ENCODE peak calls at places on chromosomes 6 and 20, in seven cellular contexts. G, T, U, M, X, B and H are unnamed samples.

GRCh38 chr20:23151885-23152284 is 65.8 kb upstream of the CD93 start:
- DNase-seq in G (no peak), T (no peak), U (no peak), M (peak; percentile 20), X (no peak), B (no peak), H (peak; percentile 32)

GRCh38 chr6:118485601-118486550 is 62.2 kb upstream of the PLN start:
- DNase-seq in G (peak; percentile 15), T (peak; percentile 53), U (no peak), M (no peak), X (peak; percentile 34), B (no peak), H (no peak)

GRCh38 chr6:27287751-27288135 is 24.3 kb downstream of the POM121L2 start:
- DNase-seq in G (no peak), T (no peak), U (no peak), M (no peak), X (no peak), B (no peak), H (no peak)

GRCh38 chr6:84763397-84764331 is 734 bp downstream of the TBX18 start:
- DNase-seq in G (peak; percentile 72), T (no peak), U (no peak), M (peak; percentile 42), X (peak; percentile 14), B (peak; percentile 86), H (peak; percentile 61)

GRCh38 chr6:75791881-75792280 is 42.8 kb downstream of the MYO6 start:
- DNase-seq in G (peak; percentile 2), T (no peak), U (no peak), M (no peak), X (no peak), B (peak; percentile 40), H (no peak)

GRCh38 chr6:3748208-3748701 is 3.3 kb downstream of the PXDC1 start:
- DNase-seq in G (peak; percentile 75), T (peak; percentile 49), U (peak; percentile 68), M (peak; percentile 83), X (peak; percentile 86), B (peak; percentile 65), H (peak; percentile 80)

GRCh38 chr6:46352541-46353267 is 138.5 kb downstream of the RCAN2 start:
- DNase-seq in G (no peak), T (no peak), U (no peak), M (no peak), X (no peak), B (no peak), H (no peak)

GRCh38 chr6:167855825-167856425 is 29.2 kb downstream of the AFDN start:
- DNase-seq in G (peak; percentile 95), T (no peak), U (no peak), M (no peak), X (peak; percentile 97), B (peak; percentile 95), H (peak; percentile 59)

GRCh38 chr6:134502614-134503541 is 185.0 kb upstream of the SGK1 start:
- DNase-seq in G (no peak), T (no peak), U (no peak), M (no peak), X (no peak), B (peak; percentile 38), H (peak; percentile 52)

GRCh38 chr6:141561154-141561553 is 571.6 kb upstream of the GJE1 start:
- DNase-seq in G (no peak), T (no peak), U (no peak), M (no peak), X (no peak), B (no peak), H (no peak)
- H2AFZ ChIP-seq in G (no peak overlapping the region), T (no peak overlapping the region), U (no peak overlapping the region), M (no peak overlapping the region), X (no peak overlapping the region), B (no peak overlapping the region), H (no peak overlapping the region)

DNA sequence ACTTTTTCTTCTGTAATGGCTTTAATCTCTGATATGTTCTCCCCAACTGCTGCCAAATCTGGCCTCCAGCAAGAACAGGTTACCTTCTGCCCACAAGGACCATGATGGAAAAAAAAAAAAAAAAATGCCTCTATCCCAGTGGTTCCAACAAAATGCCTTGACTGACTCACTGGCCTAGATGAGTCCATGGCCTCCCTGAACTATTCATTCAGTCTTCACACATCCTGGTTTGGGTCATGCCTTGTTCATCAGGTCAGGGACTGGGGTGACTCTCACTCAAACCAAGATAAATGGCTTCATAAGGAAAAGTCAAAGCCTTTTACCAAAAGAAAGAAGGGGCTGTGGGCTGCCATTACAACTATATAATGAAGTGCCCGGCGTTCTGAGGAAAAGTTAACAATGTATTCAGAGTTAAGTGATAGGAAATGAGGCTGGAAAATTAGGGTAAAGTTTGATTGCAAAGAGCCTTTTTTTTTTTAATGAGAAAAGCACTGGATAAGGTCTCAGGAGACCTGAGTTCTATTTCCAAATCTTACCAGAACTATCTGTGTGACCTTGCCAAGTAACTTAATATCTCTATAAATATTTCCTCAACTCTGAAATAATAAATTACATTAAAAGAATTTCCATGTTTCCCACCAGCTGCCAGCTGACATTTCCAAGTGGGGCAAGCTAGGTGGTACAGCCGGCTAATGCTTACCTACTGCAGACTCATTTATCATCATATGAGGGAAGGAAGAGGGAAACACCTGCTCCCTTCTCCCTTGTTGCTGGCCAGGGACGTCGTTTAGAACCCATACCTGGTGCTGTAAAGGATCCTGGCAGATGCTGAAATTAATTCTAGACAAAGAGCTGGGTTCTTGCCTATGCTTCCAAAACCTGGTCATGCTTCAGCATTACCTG is 380.0 kb upstream of the MARCKS start:
- DNase-seq in G (no peak), T (no peak), U (no peak), M (no peak), X (peak; percentile 40), B (peak; percentile 49), H (no peak)
- H2AFZ ChIP-seq in G (no peak overlapping the region), T (no peak overlapping the region), U (no peak overlapping the region), M (no peak overlapping the region), X (no peak overlapping the region), B (no peak overlapping the region), H (no peak overlapping the region)

GRCh38 chr20:58868795-58869194 is 16.3 kb downstream of the GNAS start:
- DNase-seq in G (peak; percentile 28), T (no peak), U (no peak), M (peak; percentile 49), X (no peak), B (no peak), H (peak; percentile 50)

GRCh38 chr20:58869662-58870227 is 17.2 kb downstream of the GNAS start:
- DNase-seq in G (no peak), T (no peak), U (no peak), M (no peak), X (no peak), B (no peak), H (no peak)

GRCh38 chr20:58867211-58867610 is 14.7 kb downstream of the GNAS start:
- DNase-seq in G (no peak), T (no peak), U (no peak), M (no peak), X (no peak), B (no peak), H (no peak)

GRCh38 chr20:58871533-58872102 is 19.1 kb downstream of the GNAS start:
- DNase-seq in G (no peak), T (no peak), U (no peak), M (no peak), X (no peak), B (no peak), H (no peak)

DNA sequence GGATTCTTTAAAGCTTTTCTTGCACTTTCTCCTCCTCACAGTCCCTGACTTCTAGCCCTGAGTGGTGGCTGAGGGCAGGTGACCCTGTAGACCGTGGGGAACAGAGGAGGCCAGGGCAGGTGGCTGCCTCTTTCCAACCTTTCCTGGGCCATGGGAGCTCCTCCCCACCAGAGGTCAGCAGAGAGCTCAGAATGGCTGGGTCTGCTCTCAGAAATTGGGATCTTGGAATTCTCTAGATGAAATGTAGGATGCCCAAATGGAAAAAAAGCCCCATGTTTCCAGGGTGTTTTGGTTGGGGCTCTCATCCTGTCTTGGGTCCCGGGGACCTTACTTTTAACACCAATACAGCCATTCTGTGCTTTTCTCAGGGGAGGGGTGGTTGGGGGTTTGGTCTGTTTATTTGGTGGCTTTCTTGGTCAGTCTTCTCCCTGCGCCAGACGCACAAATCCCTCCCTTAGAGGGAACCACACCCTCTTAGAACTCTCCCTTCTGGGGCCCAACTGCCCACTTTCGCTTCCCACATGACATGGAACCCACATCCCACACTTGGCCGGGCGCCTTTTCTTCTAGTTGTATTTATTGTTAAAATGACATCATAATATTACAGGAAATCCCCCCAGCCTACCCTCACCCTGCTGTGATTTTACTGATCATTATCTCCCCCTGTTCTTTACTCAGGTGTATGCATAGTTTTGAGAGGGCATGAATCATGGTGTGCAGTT is 17.9 kb downstream of the GNAS start:
- DNase-seq in G (peak; percentile 64), T (peak; percentile 54), U (peak; percentile 67), M (peak; percentile 77), X (peak; percentile 47), B (peak; percentile 35), H (peak; percentile 83)
- H2AFZ ChIP-seq in G (no peak overlapping the region), T (no peak overlapping the region), U (no peak overlapping the region), M (no peak overlapping the region), X (peak overlapping the region; percentile 45), B (no peak overlapping the region), H (no peak overlapping the region)

DNA sequence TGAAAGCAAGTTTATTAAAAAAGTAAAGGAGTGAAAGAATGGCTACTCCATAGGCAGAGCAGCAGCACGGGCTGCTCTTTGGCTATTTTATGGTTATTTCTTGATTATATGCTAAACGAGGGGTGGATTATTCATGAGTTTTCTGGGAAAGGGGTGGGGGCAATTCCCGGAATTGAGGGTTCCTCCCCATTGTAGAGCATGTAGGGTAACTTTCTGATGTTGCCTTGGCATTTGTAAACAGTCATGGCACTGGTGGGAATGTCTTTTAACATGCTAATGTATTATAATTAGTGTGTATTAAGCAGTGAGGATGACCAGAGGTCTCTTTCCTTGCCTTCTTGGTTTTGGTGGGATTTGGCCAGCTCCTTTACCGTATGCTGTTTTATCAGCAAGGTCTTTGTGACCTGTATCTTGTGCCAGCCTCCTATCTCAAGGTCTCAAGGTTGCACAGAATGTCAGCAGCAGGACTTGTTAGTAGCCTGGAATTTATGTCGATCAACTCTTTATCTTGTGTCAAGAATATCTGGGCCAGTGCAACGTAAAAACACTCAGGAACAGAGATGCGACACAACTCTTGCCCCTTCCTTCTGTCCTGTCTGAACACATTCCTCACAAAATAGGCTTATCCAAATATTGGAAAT is 931.5 kb downstream of the QKI start:
- DNase-seq in G (no peak), T (no peak), U (no peak), M (no peak), X (no peak), B (no peak), H (no peak)
- H2AFZ ChIP-seq in G (no peak overlapping the region), T (no peak overlapping the region), U (no peak overlapping the region), M (no peak overlapping the region), X (no peak overlapping the region), B (no peak overlapping the region), H (no peak overlapping the region)